ENCODE peak calls at places on chromosome 14, in eight cellular contexts. E is substantia nigra; Y is psoas muscle; J is lower leg skin; H is Right ventricle myocardium superior; V is stimulated activated CD4-positive, alpha-beta T cell treated with anti-CD3 and anti-CD28 coated beads, Interleukin-1b, Interleukin-23, amount 100 ng/mL, for 1 hour; P is DMS153; C is T-helper 1 cell. S is an unnamed sample.

GRCh38 chr14:76091036-76091435 is 60.7 kb upstream of the GPATCH2L start:
- DNase-seq in P (no peak), H (peak), C (no peak), E (peak), V (no peak), J (peak), Y (peak), S (no peak)

GRCh38 chr14:87824261-87824660 is 168.7 kb downstream of the GALC start:
- DNase-seq in E (no peak), V (no peak), Y (no peak), J (no peak), P (no peak), C (no peak), H (no peak), S (no peak)

GRCh38 chr14:77032854-77033621 is 4.5 kb upstream of the IRF2BPL start:
- DNase-seq in Y (peak), J (peak), E (peak), C (peak), H (peak), P (peak), V (no peak), S (peak)

GRCh38 chr14:67941456-67942018 is 122.0 kb downstream of the RAD51B start:
- DNase-seq in H (no peak), V (no peak), P (no peak), C (no peak), J (no peak), Y (no peak), E (no peak), S (no peak)

GRCh38 chr14:27845241-27845850 is 921.2 kb upstream of the FOXG1 start:
- DNase-seq in V (no peak), C (no peak), H (peak), Y (peak), P (no peak), J (no peak), E (no peak), S (no peak)

GRCh38 chr14:70416322-70416716 is 571 bp downstream of the SYNJ2BP start:
- DNase-seq in V (no peak), P (peak), Y (no peak), H (no peak), J (no peak), C (no peak), E (no peak), S (no peak)

GRCh38 chr14:65620195-65620594 is 207.7 kb downstream of the FUT8 start:
- DNase-seq in P (no peak), E (no peak), Y (no peak), C (no peak), H (no peak), J (no peak), V (no peak), S (no peak)

GRCh38 chr14:94015223-94015622 is 10.9 kb upstream of the OTUB2 start:
- DNase-seq in E (no peak), P (no peak), J (no peak), V (no peak), H (no peak), C (no peak), Y (no peak), S (no peak)

GRCh38 chr14:99633913-99634312 is 11.0 kb upstream of the HHIPL1 start:
- DNase-seq in P (no peak), V (no peak), H (no peak), E (no peak), Y (no peak), J (no peak), C (no peak), S (no peak)

GRCh38 chr14:92615451-92615850 is 101.9 kb downstream of the RIN3 start:
- DNase-seq in J (no peak), C (peak), V (peak), P (no peak), E (no peak), Y (no peak), H (no peak), S (peak)

GRCh38 chr14:72416892-72417291 is 477.0 kb downstream of the DPF3 start:
- DNase-seq in P (no peak), J (no peak), V (no peak), E (no peak), Y (no peak), C (no peak), H (no peak), S (no peak)

GRCh38 chr14:73630009-73630780 is 14.6 kb upstream of the DNAL1 start:
- DNase-seq in C (no peak), E (no peak), H (no peak), J (no peak), Y (no peak), V (no peak), P (no peak), S (no peak)

GRCh38 chr14:94054401-94054800 is 26.6 kb downstream of the DDX24 start:
- DNase-seq in P (no peak), H (no peak), J (peak), Y (no peak), E (no peak), V (no peak), C (no peak), S (no peak)

GRCh38 chr14:63478024-63478423 is 65.2 kb downstream of the PPP2R5E start:
- DNase-seq in C (no peak), P (no peak), H (no peak), Y (no peak), V (no peak), J (no peak), E (no peak), S (peak)

GRCh38 chr14:93727039-93727740 is 61.1 kb downstream of the PRIMA1 start:
- DNase-seq in J (no peak), P (no peak), H (no peak), C (no peak), V (no peak), Y (peak), E (no peak), S (no peak)

GRCh38 chr14:54760866-54761265 is 141.8 kb downstream of the GCH1 start:
- DNase-seq in H (no peak), J (no peak), E (no peak), P (no peak), V (no peak), C (no peak), Y (no peak), S (no peak)

GRCh38 chr14:105059035-105059916 is 6.0 kb downstream of the GPR132 start:
- DNase-seq in Y (peak), H (peak), J (no peak), E (no peak), V (no peak), C (peak), P (no peak), S (peak)

GRCh38 chr14:59464651-59465569 is at the start of gene GPR135:
- DNase-seq in V (peak), C (peak), H (peak), E (peak), P (peak), J (no peak), Y (peak), S (peak)

GRCh38 chr14:95833429-95833828 is 43.2 kb upstream of the TUNAR start:
- DNase-seq in V (no peak), H (no peak), P (no peak), C (no peak), J (no peak), Y (no peak), E (no peak), S (no peak)

S was measured in naive B cell.